ENCODE peak calls at places on chromosomes 7 and 10, in seven cellular contexts. U is thoracic aorta; V is lower leg skin; I is fibroblast of lung; L is activated CD8-positive, alpha-beta memory T cell treated with anti-CD3 and anti-CD28 coated beads for 1 hour; C is activated CD4-positive, alpha-beta T cell treated with anti-CD3 and anti-CD28 coated beads, Interleukin-2, amount 50 U/mL, for 48 hours; H is endothelial cell. T is an unnamed sample.
A peak's percentile ranks its signal among the peaks of the same experiment; 100 is the strongest.

GRCh38 chr7:30382607-30383006 is 96.0 kb downstream of the NOD1 start:
- DNase-seq in H (no peak), L (no peak), I (no peak), V (no peak), U (no peak), C (no peak), T (no peak)

GRCh38 chr7:155992107-155992506 is 179.8 kb upstream of the SHH start:
- DNase-seq in V (peak; percentile 63), L (no peak), C (no peak), I (no peak), U (no peak), H (no peak), T (no peak)

GRCh38 chr10:93751832-93752231 is 5.9 kb upstream of the LGI1 start:
- DNase-seq in V (no peak), I (peak; percentile 23), H (peak; percentile 33), U (no peak), L (no peak), C (no peak), T (peak; percentile 47)

GRCh38 chr10:71974489-71975011 is 10.4 kb downstream of the CHST3 start:
- DNase-seq in L (no peak), U (no peak), C (peak; percentile 56), I (peak; percentile 82), H (no peak), V (no peak), T (no peak)

GRCh38 chr10:103198648-103199047 is 5.6 kb upstream of the NT5C2 start:
- DNase-seq in H (no peak), U (no peak), C (no peak), V (no peak), L (no peak), I (no peak), T (no peak)

GRCh38 chr7:75739796-75740672 is 1.3 kb upstream of the HIP1 start:
- DNase-seq in U (no peak), H (no peak), I (no peak), C (peak; percentile 9), V (peak; percentile 83), L (no peak), T (no peak)

GRCh38 chr10:121205625-121206024 is 354.5 kb downstream of the WDR11 start:
- DNase-seq in V (no peak), I (no peak), H (no peak), L (no peak), U (no peak), C (no peak), T (no peak)

GRCh38 chr7:25835191-25835590 is 316.8 kb upstream of the NFE2L3 start:
- DNase-seq in H (no peak), V (no peak), U (no peak), L (no peak), C (no peak), I (peak; percentile 62), T (no peak)

GRCh38 chr10:8049874-8050560 is 4.5 kb upstream of the GATA3 start:
- DNase-seq in H (no peak), I (no peak), U (no peak), V (peak; percentile 73), C (no peak), L (no peak), T (peak; percentile 53)

GRCh38 chr10:11898372-11899066 is 75.4 kb downstream of the PROSER2 start:
- DNase-seq in C (no peak), L (no peak), I (peak; percentile 36), H (no peak), V (no peak), U (no peak), T (peak; percentile 88)

GRCh38 chr10:73095479-73096021 is 1.1 kb downstream of the P4HA1 start:
- DNase-seq in C (peak; percentile 52), H (peak; percentile 46), I (peak; percentile 82), L (no peak), V (no peak), U (no peak), T (peak; percentile 20)

GRCh38 chr10:18325889-18326531 is 185.8 kb downstream of the CACNB2 start:
- DNase-seq in U (no peak), H (no peak), C (no peak), I (peak; percentile 29), L (no peak), V (no peak), T (no peak)

GRCh38 chr7:78441737-78442136 is 643.2 kb downstream of the PHTF2 start:
- DNase-seq in L (no peak), V (no peak), C (no peak), H (no peak), U (no peak), I (no peak), T (no peak)